ENCODE peak calls at places on chromosomes 13 and 19, in four cellular contexts. One of them, this sample, is unnamed.

GRCh38 chr13:46341112-46341711 is 45.8 kb downstream of the RUBCNL start:
- ATAC-seq in GM12878: peak
- ATAC-seq in pancreas: peak
- ATAC-seq in aorta: no peak
- ATAC-seq in this sample: peak

GRCh38 chr19:55284405-55285058 is 735 bp downstream of the BRSK1 start:
- ATAC-seq in GM12878: no peak
- ATAC-seq in pancreas: no peak
- ATAC-seq in aorta: no peak
- ATAC-seq in this sample: no peak

GRCh38 chr13:29583073-29583785 is 12.3 kb downstream of the SLC7A1 start:
- ATAC-seq in GM12878: no peak
- ATAC-seq in pancreas: no peak
- ATAC-seq in aorta: no peak
- ATAC-seq in this sample: no peak

GRCh38 chr13:44237276-44237767 is 136.3 kb upstream of the SERP2 start:
- ATAC-seq in GM12878: peak
- ATAC-seq in pancreas: peak
- ATAC-seq in aorta: peak
- ATAC-seq in this sample: peak

GRCh38 chr13:97726664-97727235 is 226.7 kb upstream of the IPO5 start:
- ATAC-seq in GM12878: no peak
- ATAC-seq in pancreas: no peak
- ATAC-seq in aorta: peak
- ATAC-seq in this sample: no peak

GRCh38 chr19:55070755-55071502 is 4.7 kb upstream of the EPS8L1 start:
- ATAC-seq in GM12878: peak
- ATAC-seq in pancreas: peak
- ATAC-seq in aorta: peak
- ATAC-seq in this sample: no peak

GRCh38 chr13:47188802-47189201 is 291.9 kb upstream of the HTR2A start:
- ATAC-seq in GM12878: no peak
- ATAC-seq in pancreas: no peak
- ATAC-seq in aorta: no peak
- ATAC-seq in this sample: no peak

GRCh38 chr13:95050800-95051620 is 250.2 kb downstream of the ABCC4 start:
- ATAC-seq in GM12878: peak
- ATAC-seq in pancreas: no peak
- ATAC-seq in aorta: no peak
- ATAC-seq in this sample: no peak

GRCh38 chr13:23610187-23610576 is 40.0 kb downstream of the TNFRSF19 start:
- ATAC-seq in GM12878: peak
- ATAC-seq in pancreas: peak
- ATAC-seq in aorta: peak
- ATAC-seq in this sample: no peak

GRCh38 chr13:113161433-113161832 is 3.0 kb downstream of the PROZ start:
- ATAC-seq in GM12878: no peak
- ATAC-seq in pancreas: no peak
- ATAC-seq in aorta: no peak
- ATAC-seq in this sample: no peak

GRCh38 chr13:113275387-113275786 is 21.7 kb upstream of the LAMP1 start:
- ATAC-seq in GM12878: peak
- ATAC-seq in pancreas: peak
- ATAC-seq in aorta: peak
- ATAC-seq in this sample: no peak

GRCh38 chr13:91346848-91347211 is 657 bp upstream of the MIR17HG start:
- ATAC-seq in GM12878: peak
- ATAC-seq in pancreas: peak
- ATAC-seq in aorta: no peak
- ATAC-seq in this sample: no peak

GRCh38 chr13:32535140-32535539 is 3.5 kb downstream of the N4BP2L2 start:
- ATAC-seq in GM12878: no peak
- ATAC-seq in pancreas: no peak
- ATAC-seq in aorta: no peak
- ATAC-seq in this sample: no peak
- H3K4me3 ChIP-seq in GM12878: peak
- H3K4me3 ChIP-seq in pancreas: no peak
- H3K4me3 ChIP-seq in aorta: peak
- H3K4me3 ChIP-seq in this sample: no peak

GRCh38 chr19:782195-783043 is 14.8 kb upstream of the PTBP1 start:
- ATAC-seq in GM12878: no peak
- ATAC-seq in pancreas: peak
- ATAC-seq in aorta: peak
- ATAC-seq in this sample: peak
- H3K4me3 ChIP-seq in GM12878: no peak
- H3K4me3 ChIP-seq in pancreas: no peak
- H3K4me3 ChIP-seq in aorta: no peak
- H3K4me3 ChIP-seq in this sample: peak

GRCh38 chr19:34484328-34484727 is 2.8 kb downstream of the WTIP start:
- ATAC-seq in GM12878: no peak
- ATAC-seq in pancreas: no peak
- ATAC-seq in aorta: no peak
- ATAC-seq in this sample: no peak
- H3K4me3 ChIP-seq in GM12878: no peak
- H3K4me3 ChIP-seq in pancreas: no peak
- H3K4me3 ChIP-seq in aorta: no peak
- H3K4me3 ChIP-seq in this sample: no peak

DNA sequence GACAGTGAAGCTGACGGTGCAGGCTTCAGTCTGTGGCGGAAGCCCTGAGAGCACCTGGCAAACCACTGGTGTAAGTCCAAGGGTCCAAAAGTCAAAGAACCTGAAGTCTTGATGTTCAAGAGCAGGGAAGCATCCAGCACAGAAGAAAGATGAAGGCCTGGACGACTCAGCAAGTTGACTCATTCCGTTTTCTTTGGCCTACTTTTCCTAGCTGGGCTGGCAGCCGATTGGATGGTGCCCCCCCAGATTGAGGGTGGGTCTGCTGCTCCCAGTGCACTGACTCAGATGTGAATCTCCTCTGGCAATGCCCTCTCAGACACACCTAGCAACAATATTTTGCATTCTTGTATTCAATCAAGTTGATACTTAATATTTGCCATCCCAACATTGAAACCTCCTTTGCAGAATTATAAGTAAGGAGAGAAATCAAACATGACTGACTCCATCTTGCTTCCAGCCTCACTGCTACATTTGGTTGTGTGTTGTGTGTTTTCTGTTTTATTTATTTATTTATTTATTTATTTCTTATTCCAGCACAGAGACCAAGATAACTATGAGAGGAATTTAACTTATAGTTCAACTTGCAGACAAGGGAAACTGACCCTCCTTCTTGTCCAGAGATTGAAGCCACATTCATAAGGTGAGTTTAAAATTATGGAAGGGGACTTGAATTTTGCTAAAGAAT is 32.8 kb downstream of the IGFL2 start:
- ATAC-seq in GM12878: no peak
- ATAC-seq in pancreas: no peak
- ATAC-seq in aorta: no peak
- ATAC-seq in this sample: no peak
- H3K4me3 ChIP-seq in GM12878: no peak
- H3K4me3 ChIP-seq in pancreas: no peak
- H3K4me3 ChIP-seq in aorta: no peak
- H3K4me3 ChIP-seq in this sample: no peak

GRCh38 chr13:27966641-27967202 is 2.4 kb downstream of the CDX2 start:
- ATAC-seq in GM12878: no peak
- ATAC-seq in pancreas: no peak
- ATAC-seq in aorta: no peak
- ATAC-seq in this sample: no peak
- H3K4me3 ChIP-seq in GM12878: no peak
- H3K4me3 ChIP-seq in pancreas: peak
- H3K4me3 ChIP-seq in aorta: no peak
- H3K4me3 ChIP-seq in this sample: no peak

GRCh38 chr19:50719119-50719435 is 525 bp downstream of the SHANK1 start:
- ATAC-seq in GM12878: no peak
- ATAC-seq in pancreas: no peak
- ATAC-seq in aorta: no peak
- ATAC-seq in this sample: no peak
- H3K4me3 ChIP-seq in GM12878: no peak
- H3K4me3 ChIP-seq in pancreas: no peak
- H3K4me3 ChIP-seq in aorta: no peak
- H3K4me3 ChIP-seq in this sample: peak

GRCh38 chr13:80083097-80083429 is 257.9 kb downstream of the SPRY2 start:
- ATAC-seq in GM12878: no peak
- ATAC-seq in pancreas: no peak
- ATAC-seq in aorta: no peak
- ATAC-seq in this sample: no peak
- H3K4me3 ChIP-seq in GM12878: no peak
- H3K4me3 ChIP-seq in pancreas: no peak
- H3K4me3 ChIP-seq in aorta: no peak
- H3K4me3 ChIP-seq in this sample: no peak

DNA sequence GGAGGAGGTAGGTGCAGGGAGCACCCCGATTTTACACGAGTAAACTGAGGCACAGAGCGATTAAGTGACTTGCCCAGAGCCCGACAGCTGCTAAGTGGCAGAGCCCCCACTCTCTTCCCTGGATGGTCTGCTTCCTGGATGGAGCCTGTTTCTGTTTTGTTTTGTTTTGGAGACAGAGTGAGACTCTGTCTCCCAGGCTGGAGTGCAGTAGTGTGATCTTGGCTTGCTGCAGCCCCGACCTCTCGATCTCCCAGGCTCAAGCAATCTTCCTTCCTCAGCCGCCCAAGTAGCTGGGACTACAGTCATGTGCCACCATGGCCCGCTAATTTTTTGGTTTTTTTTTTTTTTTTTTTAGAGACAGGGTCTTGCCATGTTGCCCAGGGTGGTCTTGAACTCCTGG is 17.3 kb downstream of the BICRA start:
- ATAC-seq in GM12878: no peak
- ATAC-seq in pancreas: no peak
- ATAC-seq in aorta: no peak
- ATAC-seq in this sample: no peak
- H3K4me3 ChIP-seq in GM12878: no peak
- H3K4me3 ChIP-seq in pancreas: no peak
- H3K4me3 ChIP-seq in aorta: no peak
- H3K4me3 ChIP-seq in this sample: no peak

This sample was measured in gastroesophageal sphincter.